ENCODE peak calls at places on chromosomes 13 and 19, in seven cellular contexts. A, I, W, P, U, V and C are unnamed samples.

GRCh38 chr13:113216165-113217056 is 7.0 kb downstream of the CUL4A start:
- DNase-seq in A (no peak), I (peak), W (peak), P (peak), U (peak), V (peak), C (no peak)

GRCh38 chr13:71148391-71148790 is 718.6 kb downstream of the DACH1 start:
- DNase-seq in A (no peak), I (no peak), W (no peak), P (no peak), U (no peak), V (peak), C (no peak)

GRCh38 chr19:45645068-45645630 is 6.0 kb upstream of the EML2 start:
- DNase-seq in A (no peak), I (no peak), W (no peak), P (no peak), U (no peak), V (no peak), C (no peak)

GRCh38 chr13:112722433-112723250 is 32.8 kb downstream of the ATP11A start:
- DNase-seq in A (no peak), I (no peak), W (peak), P (no peak), U (peak), V (no peak), C (no peak)

GRCh38 chr13:94416454-94417080 is 62.9 kb downstream of the DCT start:
- DNase-seq in A (no peak), I (no peak), W (peak), P (no peak), U (peak), V (peak), C (no peak)

GRCh38 chr19:53868091-53868891 is 608 bp downstream of the MYADM start:
- DNase-seq in A (peak), I (peak), W (peak), P (peak), U (peak), V (no peak), C (no peak)

GRCh38 chr19:3358919-3359849 is 7.2 kb upstream of the NFIC start:
- DNase-seq in A (peak), I (peak), W (peak), P (peak), U (peak), V (no peak), C (peak)

GRCh38 chr19:40274585-40275544 is 10.3 kb downstream of the AKT2 start:
- DNase-seq in A (peak), I (no peak), W (no peak), P (no peak), U (no peak), V (no peak), C (peak)

GRCh38 chr19:49672131-49672919 is 4.7 kb upstream of the PRMT1 start:
- DNase-seq in A (peak), I (peak), W (peak), P (peak), U (peak), V (no peak), C (peak)

GRCh38 chr13:113832204-113832603 is 31.7 kb downstream of the GAS6 start:
- DNase-seq in A (no peak), I (peak), W (no peak), P (no peak), U (no peak), V (no peak), C (no peak)

GRCh38 chr19:31707206-31707605 is 358.0 kb upstream of the TSHZ3 start:
- DNase-seq in A (no peak), I (no peak), W (no peak), P (no peak), U (no peak), V (no peak), C (no peak)

GRCh38 chr19:7597689-7598088 is 2.0 kb downstream of the CAMSAP3 start:
- DNase-seq in A (no peak), I (no peak), W (no peak), P (no peak), U (peak), V (no peak), C (no peak)

GRCh38 chr19:38564981-38565685 is 52.6 kb downstream of the MAP4K1 start:
- DNase-seq in A (no peak), I (no peak), W (no peak), P (no peak), U (no peak), V (no peak), C (peak)

GRCh38 chr13:99053636-99054233 is 75.9 kb upstream of the DOCK9 start:
- DNase-seq in A (no peak), I (no peak), W (no peak), P (no peak), U (no peak), V (no peak), C (no peak)

GRCh38 chr13:42137856-42138537 is 89.5 kb downstream of the DGKH start:
- DNase-seq in A (no peak), I (no peak), W (no peak), P (no peak), U (peak), V (no peak), C (peak)

GRCh38 chr13:75217949-75218348 is 264.0 kb downstream of the TBC1D4 start:
- DNase-seq in A (no peak), I (no peak), W (peak), P (no peak), U (no peak), V (peak), C (no peak)

GRCh38 chr19:40223135-40223822 is 3.2 kb downstream of the CCNP start:
- DNase-seq in A (no peak), I (no peak), W (no peak), P (no peak), U (peak), V (no peak), C (no peak)

GRCh38 chr19:45863840-45864628 is at the start of gene FOXA3:
- DNase-seq in A (no peak), I (peak), W (peak), P (peak), U (peak), V (no peak), C (peak)

GRCh38 chr19:41352609-41353465 is 885 bp downstream of the TGFB1 start:
- DNase-seq in A (peak), I (peak), W (peak), P (peak), U (peak), V (no peak), C (peak)

GRCh38 chr13:44884076-44884729 is 105.1 kb downstream of the NUFIP1 start:
- DNase-seq in A (no peak), I (no peak), W (peak), P (peak), U (peak), V (no peak), C (no peak)

GRCh38 chr19:13100031-13100588 is 2.5 kb downstream of the LYL1 start:
- DNase-seq in A (peak), I (no peak), W (no peak), P (peak), U (no peak), V (no peak), C (peak)

GRCh38 chr19:13102416-13102665 is 317 bp downstream of the LYL1 start:
- DNase-seq in A (no peak), I (no peak), W (no peak), P (no peak), U (no peak), V (no peak), C (no peak)

GRCh38 chr19:13099073-13099999 is 3.3 kb downstream of the LYL1 start:
- DNase-seq in A (peak), I (peak), W (no peak), P (peak), U (peak), V (no peak), C (peak)

GRCh38 chr19:13101590-13102415 is 855 bp downstream of the LYL1 start:
- DNase-seq in A (no peak), I (no peak), W (no peak), P (peak), U (no peak), V (no peak), C (no peak)

DNA sequence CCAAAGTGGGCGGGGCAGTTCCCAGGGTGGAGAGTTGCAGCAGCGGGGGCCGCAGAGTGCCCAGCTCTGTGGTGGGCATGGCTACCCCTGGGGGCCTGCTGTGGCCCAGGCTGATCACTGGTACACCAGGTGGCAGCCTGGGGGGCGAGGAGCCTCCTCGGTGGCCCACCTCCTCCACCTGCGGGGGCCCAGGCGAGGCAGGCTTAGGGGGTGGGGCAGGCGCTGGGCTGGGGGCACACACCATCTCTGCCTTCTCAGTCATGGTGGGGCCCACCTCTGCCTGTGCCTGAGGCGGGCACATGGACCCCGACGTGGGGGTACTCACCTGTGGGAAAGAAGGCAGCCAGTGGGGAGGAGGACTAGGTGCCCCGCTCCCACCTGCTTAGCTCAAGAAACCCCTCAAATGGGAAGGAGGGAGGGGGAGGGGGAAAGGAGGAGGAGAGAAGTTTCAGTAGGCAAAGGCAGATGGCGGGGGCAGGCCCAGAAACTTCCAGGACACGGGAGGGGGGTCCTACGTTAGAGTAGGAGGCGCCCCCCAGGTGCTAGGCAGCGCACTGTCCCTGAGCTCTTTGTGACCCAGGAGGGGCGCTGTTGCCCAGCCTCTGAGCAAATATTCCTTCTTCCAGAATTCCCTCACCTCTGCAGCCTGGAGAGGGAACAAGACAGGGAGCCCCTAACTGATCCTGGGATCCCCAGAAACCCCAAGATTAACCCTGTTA is 1.6 kb downstream of the LYL1 start:
- DNase-seq in A (peak), I (no peak), W (no peak), P (peak), U (no peak), V (no peak), C (no peak)
- H3K4me3 ChIP-seq in A (peak), I (peak), W (no peak), P (peak), U (no peak), V (no peak), C (no peak)

DNA sequence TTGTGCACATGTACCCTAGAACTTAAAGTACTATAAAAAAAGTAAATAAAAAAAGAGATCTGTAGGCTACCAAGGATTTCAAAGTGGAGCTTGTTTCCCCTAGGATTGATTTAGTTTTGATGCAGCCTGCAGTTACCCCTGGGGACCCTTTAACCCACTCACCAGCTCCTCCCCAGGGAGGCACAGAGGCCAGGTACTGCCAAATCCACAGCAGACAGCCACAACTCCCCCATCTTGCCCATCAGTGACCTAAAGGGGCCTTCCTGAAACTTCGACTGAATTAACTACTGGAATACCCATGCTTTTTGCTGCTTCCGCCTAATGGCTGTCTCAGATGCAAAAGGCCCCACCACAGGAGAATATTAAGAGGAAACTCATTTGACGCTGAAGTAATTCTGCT is 95.1 kb downstream of the FOXO1 start:
- DNase-seq in A (no peak), I (no peak), W (no peak), P (no peak), U (no peak), V (no peak), C (no peak)
- H3K4me3 ChIP-seq in A (no peak), I (no peak), W (no peak), P (no peak), U (no peak), V (no peak), C (no peak)

GRCh38 chr13:50365683-50366391 is 350.6 kb downstream of the KCNRG start:
- DNase-seq in A (no peak), I (no peak), W (no peak), P (no peak), U (peak), V (no peak), C (peak)
- H3K4me3 ChIP-seq in A (no peak), I (no peak), W (no peak), P (peak), U (no peak), V (no peak), C (no peak)

GRCh38 chr19:16895467-16896097 is 6.8 kb downstream of the F2RL3 start:
- DNase-seq in A (no peak), I (no peak), W (peak), P (no peak), U (no peak), V (peak), C (no peak)
- H3K4me3 ChIP-seq in A (peak), I (peak), W (no peak), P (peak), U (no peak), V (no peak), C (no peak)

GRCh38 chr13:105591308-105591707 is 944.2 kb downstream of the EFNB2 start:
- DNase-seq in A (no peak), I (no peak), W (no peak), P (no peak), U (no peak), V (no peak), C (no peak)

DNA sequence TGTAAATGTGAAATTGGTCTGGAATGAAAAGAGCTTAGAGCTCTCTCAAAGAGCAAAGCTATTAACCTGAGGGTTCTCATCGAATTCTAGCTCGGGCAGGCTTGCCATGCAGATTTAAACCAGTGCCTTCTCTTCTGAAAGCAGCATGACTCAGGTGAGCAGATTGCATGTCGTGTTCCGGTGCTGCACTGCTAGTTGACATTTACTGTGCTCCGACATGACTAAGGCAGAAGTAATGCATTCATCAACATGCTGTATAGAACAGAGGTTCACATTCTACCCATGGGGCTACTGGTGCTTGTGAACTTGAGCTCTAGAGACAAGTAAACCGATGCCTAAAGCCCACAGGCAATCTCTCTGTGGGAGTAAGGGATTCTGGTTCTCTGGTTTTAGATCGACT is 947.7 kb downstream of the EFNB2 start:
- DNase-seq in A (no peak), I (no peak), W (no peak), P (no peak), U (peak), V (no peak), C (no peak)
- H3K4me3 ChIP-seq in A (no peak), I (no peak), W (no peak), P (no peak), U (no peak), V (no peak), C (no peak)

GRCh38 chr19:18428837-18429674 is 8.9 kb downstream of the ISYNA1 start:
- DNase-seq in A (peak), I (peak), W (peak), P (peak), U (peak), V (peak), C (peak)
- H3K4me3 ChIP-seq in A (peak), I (peak), W (no peak), P (peak), U (no peak), V (peak), C (peak)

GRCh38 chr13:34376483-34376882 is 558.5 kb downstream of the RFC3 start:
- DNase-seq in A (no peak), I (no peak), W (no peak), P (no peak), U (no peak), V (no peak), C (no peak)
- H3K4me3 ChIP-seq in A (no peak), I (no peak), W (no peak), P (no peak), U (no peak), V (no peak), C (no peak)